ENCODE peak calls at places on chromosomes 6 and 20, in seven cellular contexts. One of them, this sample, is unnamed.

GRCh38 chr6:73382462-73383113 is 12.0 kb upstream of the DDX43 start:
- DNase-seq in CD14-positive monocyte: no peak
- DNase-seq in RWPE1: no peak
- DNase-seq in cardiac fibroblast: no peak
- DNase-seq in AG04450: no peak
- DNase-seq in CD8-positive, alpha-beta T cell: no peak
- DNase-seq in B cell: no peak
- DNase-seq in this sample: peak

GRCh38 chr20:43680976-43681375 is 14.1 kb downstream of the MYBL2 start:
- DNase-seq in CD14-positive monocyte: no peak
- DNase-seq in RWPE1: no peak
- DNase-seq in cardiac fibroblast: no peak
- DNase-seq in AG04450: no peak
- DNase-seq in CD8-positive, alpha-beta T cell: no peak
- DNase-seq in B cell: no peak
- DNase-seq in this sample: no peak

GRCh38 chr6:167685654-167686053 is 141.1 kb upstream of the AFDN start:
- DNase-seq in CD14-positive monocyte: no peak
- DNase-seq in RWPE1: no peak
- DNase-seq in cardiac fibroblast: no peak
- DNase-seq in AG04450: no peak
- DNase-seq in CD8-positive, alpha-beta T cell: no peak
- DNase-seq in B cell: no peak
- DNase-seq in this sample: no peak

GRCh38 chr6:71498643-71499042 is 210.0 kb downstream of the OGFRL1 start:
- DNase-seq in CD14-positive monocyte: no peak
- DNase-seq in RWPE1: no peak
- DNase-seq in cardiac fibroblast: no peak
- DNase-seq in AG04450: no peak
- DNase-seq in CD8-positive, alpha-beta T cell: no peak
- DNase-seq in B cell: no peak
- DNase-seq in this sample: no peak

GRCh38 chr20:689348-689747 is 13.7 kb upstream of the SCRT2 start:
- DNase-seq in CD14-positive monocyte: peak
- DNase-seq in RWPE1: no peak
- DNase-seq in cardiac fibroblast: no peak
- DNase-seq in AG04450: no peak
- DNase-seq in CD8-positive, alpha-beta T cell: no peak
- DNase-seq in B cell: no peak
- DNase-seq in this sample: no peak

GRCh38 chr6:43263314-43264178 is 20.3 kb downstream of the TTBK1 start:
- DNase-seq in CD14-positive monocyte: peak
- DNase-seq in RWPE1: peak
- DNase-seq in cardiac fibroblast: peak
- DNase-seq in AG04450: peak
- DNase-seq in CD8-positive, alpha-beta T cell: peak
- DNase-seq in B cell: peak
- DNase-seq in this sample: peak

GRCh38 chr6:2970753-2971419 is 481 bp downstream of the SERPINB6 start:
- DNase-seq in CD14-positive monocyte: peak
- DNase-seq in RWPE1: peak
- DNase-seq in cardiac fibroblast: peak
- DNase-seq in AG04450: no peak
- DNase-seq in CD8-positive, alpha-beta T cell: peak
- DNase-seq in B cell: peak
- DNase-seq in this sample: peak

GRCh38 chr6:11575408-11576033 is 38.0 kb downstream of the TMEM170B start:
- DNase-seq in CD14-positive monocyte: peak
- DNase-seq in RWPE1: peak
- DNase-seq in cardiac fibroblast: peak
- DNase-seq in AG04450: peak
- DNase-seq in CD8-positive, alpha-beta T cell: peak
- DNase-seq in B cell: peak
- DNase-seq in this sample: peak

GRCh38 chr20:21388566-21388965 is 8.8 kb downstream of the NKX2-4 start:
- DNase-seq in CD14-positive monocyte: no peak
- DNase-seq in RWPE1: no peak
- DNase-seq in cardiac fibroblast: no peak
- DNase-seq in AG04450: no peak
- DNase-seq in CD8-positive, alpha-beta T cell: no peak
- DNase-seq in B cell: no peak
- DNase-seq in this sample: no peak

GRCh38 chr6:147127587-147127986 is 76.6 kb upstream of the STXBP5 start:
- DNase-seq in CD14-positive monocyte: no peak
- DNase-seq in RWPE1: no peak
- DNase-seq in cardiac fibroblast: no peak
- DNase-seq in AG04450: no peak
- DNase-seq in CD8-positive, alpha-beta T cell: no peak
- DNase-seq in B cell: no peak
- DNase-seq in this sample: peak

GRCh38 chr6:134021396-134022122 is 30.9 kb downstream of the SLC2A12 start:
- DNase-seq in CD14-positive monocyte: no peak
- DNase-seq in RWPE1: no peak
- DNase-seq in cardiac fibroblast: no peak
- DNase-seq in AG04450: no peak
- DNase-seq in CD8-positive, alpha-beta T cell: no peak
- DNase-seq in B cell: no peak
- DNase-seq in this sample: no peak

GRCh38 chr6:116572162-116572561 is 858 bp downstream of the RWDD1 start:
- DNase-seq in CD14-positive monocyte: no peak
- DNase-seq in RWPE1: peak
- DNase-seq in cardiac fibroblast: peak
- DNase-seq in AG04450: no peak
- DNase-seq in CD8-positive, alpha-beta T cell: no peak
- DNase-seq in B cell: no peak
- DNase-seq in this sample: peak

GRCh38 chr6:4451101-4451500 is 315.7 kb upstream of the ECI2 start:
- DNase-seq in CD14-positive monocyte: no peak
- DNase-seq in RWPE1: no peak
- DNase-seq in cardiac fibroblast: no peak
- DNase-seq in AG04450: no peak
- DNase-seq in CD8-positive, alpha-beta T cell: no peak
- DNase-seq in B cell: no peak
- DNase-seq in this sample: no peak

GRCh38 chr6:98833101-98834059 is 994 bp upstream of the POU3F2 start:
- DNase-seq in CD14-positive monocyte: no peak
- DNase-seq in RWPE1: no peak
- DNase-seq in cardiac fibroblast: peak
- DNase-seq in AG04450: no peak
- DNase-seq in CD8-positive, alpha-beta T cell: no peak
- DNase-seq in B cell: no peak
- DNase-seq in this sample: peak
- TF ChIP-seq CTCF in CD14-positive monocyte: no peak
- TF ChIP-seq CTCF in RWPE1: no peak
- TF ChIP-seq CTCF in cardiac fibroblast: no peak
- TF ChIP-seq CTCF in AG04450: no peak
- TF ChIP-seq CTCF in CD8-positive, alpha-beta T cell: no peak
- TF ChIP-seq CTCF in B cell: no peak
- TF ChIP-seq CTCF in this sample: no peak

GRCh38 chr6:121349596-121349995 is 15.3 kb upstream of the TBC1D32 start:
- DNase-seq in CD14-positive monocyte: no peak
- DNase-seq in RWPE1: no peak
- DNase-seq in cardiac fibroblast: no peak
- DNase-seq in AG04450: no peak
- DNase-seq in CD8-positive, alpha-beta T cell: no peak
- DNase-seq in B cell: no peak
- DNase-seq in this sample: no peak

GRCh38 chr6:121356575-121356974 is 22.3 kb upstream of the TBC1D32 start:
- DNase-seq in CD14-positive monocyte: no peak
- DNase-seq in RWPE1: no peak
- DNase-seq in cardiac fibroblast: no peak
- DNase-seq in AG04450: no peak
- DNase-seq in CD8-positive, alpha-beta T cell: no peak
- DNase-seq in B cell: no peak
- DNase-seq in this sample: no peak

GRCh38 chr6:121351911-121352310 is 17.6 kb upstream of the TBC1D32 start:
- DNase-seq in CD14-positive monocyte: no peak
- DNase-seq in RWPE1: no peak
- DNase-seq in cardiac fibroblast: no peak
- DNase-seq in AG04450: no peak
- DNase-seq in CD8-positive, alpha-beta T cell: no peak
- DNase-seq in B cell: no peak
- DNase-seq in this sample: no peak

DNA sequence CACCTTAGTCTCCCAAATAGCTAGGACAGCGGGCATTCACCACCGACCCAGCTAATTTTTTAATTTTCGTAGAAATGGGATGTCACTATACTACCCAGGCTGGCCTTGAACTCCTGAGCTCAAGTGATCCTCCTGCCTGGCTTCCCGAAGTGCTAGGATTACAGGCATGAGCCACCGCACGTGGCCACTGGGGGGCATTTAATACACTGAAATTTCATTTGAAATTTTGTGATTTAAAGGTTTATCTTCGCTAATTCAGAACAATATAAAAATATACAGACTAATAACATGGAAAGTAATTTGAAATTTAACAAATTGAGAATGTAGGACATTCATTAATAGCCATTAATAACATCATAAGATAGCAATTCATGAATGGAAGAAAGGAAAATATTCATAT is 20.5 kb upstream of the TBC1D32 start:
- DNase-seq in CD14-positive monocyte: no peak
- DNase-seq in RWPE1: no peak
- DNase-seq in cardiac fibroblast: peak
- DNase-seq in AG04450: no peak
- DNase-seq in CD8-positive, alpha-beta T cell: no peak
- DNase-seq in B cell: no peak
- DNase-seq in this sample: no peak
- TF ChIP-seq CTCF in CD14-positive monocyte: peak
- TF ChIP-seq CTCF in RWPE1: peak
- TF ChIP-seq CTCF in cardiac fibroblast: peak
- TF ChIP-seq CTCF in AG04450: peak
- TF ChIP-seq CTCF in CD8-positive, alpha-beta T cell: peak
- TF ChIP-seq CTCF in B cell: peak
- TF ChIP-seq CTCF in this sample: peak

GRCh38 chr6:33000053-33000452 is 9.3 kb downstream of the HLA-DOA start:
- DNase-seq in CD14-positive monocyte: no peak
- DNase-seq in RWPE1: no peak
- DNase-seq in cardiac fibroblast: no peak
- DNase-seq in AG04450: no peak
- DNase-seq in CD8-positive, alpha-beta T cell: no peak
- DNase-seq in B cell: peak
- DNase-seq in this sample: no peak
- TF ChIP-seq CTCF in CD14-positive monocyte: peak
- TF ChIP-seq CTCF in RWPE1: no peak
- TF ChIP-seq CTCF in cardiac fibroblast: no peak
- TF ChIP-seq CTCF in AG04450: no peak
- TF ChIP-seq CTCF in CD8-positive, alpha-beta T cell: no peak
- TF ChIP-seq CTCF in B cell: peak
- TF ChIP-seq CTCF in this sample: no peak

GRCh38 chr6:33091957-33092356 is 16.2 kb downstream of the HLA-DPB1 start:
- DNase-seq in CD14-positive monocyte: peak
- DNase-seq in RWPE1: no peak
- DNase-seq in cardiac fibroblast: no peak
- DNase-seq in AG04450: no peak
- DNase-seq in CD8-positive, alpha-beta T cell: peak
- DNase-seq in B cell: peak
- DNase-seq in this sample: no peak
- TF ChIP-seq CTCF in CD14-positive monocyte: peak
- TF ChIP-seq CTCF in RWPE1: no peak
- TF ChIP-seq CTCF in cardiac fibroblast: peak
- TF ChIP-seq CTCF in AG04450: no peak
- TF ChIP-seq CTCF in CD8-positive, alpha-beta T cell: peak
- TF ChIP-seq CTCF in B cell: peak
- TF ChIP-seq CTCF in this sample: peak

DNA sequence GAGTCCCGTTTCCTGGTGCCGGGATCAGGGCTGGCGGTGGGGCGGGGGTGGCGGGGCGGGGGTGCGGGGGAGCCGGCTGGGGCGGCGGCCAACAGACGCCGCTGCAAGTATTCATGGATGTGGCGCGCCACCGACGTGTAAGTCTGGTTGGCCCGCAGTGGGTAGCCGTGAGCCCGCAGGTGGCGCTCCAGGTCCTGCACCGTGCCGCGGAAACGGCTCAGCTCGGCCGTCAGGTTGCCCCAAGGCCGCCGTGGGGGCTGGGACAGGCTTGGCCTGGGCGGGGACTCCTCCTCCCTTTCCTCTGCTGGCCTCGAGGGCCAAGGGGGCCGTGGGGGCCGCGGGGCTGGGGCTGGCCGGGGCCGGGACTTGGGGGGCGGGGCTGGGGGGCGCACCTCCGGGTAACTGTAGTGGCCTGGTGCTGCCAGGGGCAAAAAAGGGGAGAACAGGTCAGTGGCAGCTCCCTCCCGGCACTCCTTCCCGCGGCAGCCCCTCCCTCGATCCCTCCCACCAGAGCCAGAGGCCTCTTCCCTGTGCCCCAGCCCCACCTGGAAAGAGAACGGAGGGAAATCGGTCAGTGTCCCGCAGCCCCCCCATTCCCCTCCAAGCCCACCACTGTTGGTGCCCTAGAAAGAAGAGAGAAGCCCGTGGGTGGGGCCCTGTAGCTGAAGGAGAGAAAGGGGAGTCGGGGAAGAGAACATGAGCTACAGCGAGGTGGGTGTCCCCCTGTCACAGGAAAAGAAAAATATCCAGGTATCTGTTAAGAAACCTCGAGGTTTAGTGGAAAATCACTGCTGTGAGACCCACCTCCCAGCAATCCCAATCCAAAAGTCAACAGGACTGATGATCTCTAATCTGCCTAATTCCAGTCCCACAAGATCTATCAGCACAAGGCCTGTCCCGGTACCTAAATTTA is 21.3 kb downstream of the TNXB start:
- DNase-seq in CD14-positive monocyte: no peak
- DNase-seq in RWPE1: peak
- DNase-seq in cardiac fibroblast: peak
- DNase-seq in AG04450: peak
- DNase-seq in CD8-positive, alpha-beta T cell: peak
- DNase-seq in B cell: peak
- DNase-seq in this sample: peak
- TF ChIP-seq CTCF in CD14-positive monocyte: peak
- TF ChIP-seq CTCF in RWPE1: peak
- TF ChIP-seq CTCF in cardiac fibroblast: peak
- TF ChIP-seq CTCF in AG04450: peak
- TF ChIP-seq CTCF in CD8-positive, alpha-beta T cell: peak
- TF ChIP-seq CTCF in B cell: peak
- TF ChIP-seq CTCF in this sample: peak

This sample was measured in IMR-90.